ENCODE peak calls at places on chromosomes 12 and 14, in four cellular contexts. One of them, this sample, is unnamed.

GRCh38 chr12:53935562-53936341 is 2.9 kb upstream of the HOXC13 start:
- DNase-seq in uterus: no peak
- DNase-seq in stimulated activated CD4-positive, alpha-beta T cell treated with anti-CD3 and anti-CD28 coated beads, Interleukin-12 subunit alpha, Interleukin-12 subunit beta, amount 100 ng/mL, for 48 hours: no peak
- DNase-seq in tibial artery: no peak
- DNase-seq in this sample: no peak

GRCh38 chr14:101402936-101403660 is 158.2 kb upstream of the DIO3 start:
- DNase-seq in tibial artery: no peak
- DNase-seq in uterus: no peak
- DNase-seq in stimulated activated CD4-positive, alpha-beta T cell treated with anti-CD3 and anti-CD28 coated beads, Interleukin-12 subunit alpha, Interleukin-12 subunit beta, amount 100 ng/mL, for 48 hours: no peak
- DNase-seq in this sample: no peak

GRCh38 chr12:116484807-116485206 is 74.4 kb upstream of the MAP1LC3B2 start:
- DNase-seq in tibial artery: no peak
- DNase-seq in uterus: peak
- DNase-seq in stimulated activated CD4-positive, alpha-beta T cell treated with anti-CD3 and anti-CD28 coated beads, Interleukin-12 subunit alpha, Interleukin-12 subunit beta, amount 100 ng/mL, for 48 hours: no peak
- DNase-seq in this sample: peak

GRCh38 chr12:128402481-128402880 is 135.5 kb downstream of the TMEM132C start:
- DNase-seq in uterus: no peak
- DNase-seq in tibial artery: no peak
- DNase-seq in stimulated activated CD4-positive, alpha-beta T cell treated with anti-CD3 and anti-CD28 coated beads, Interleukin-12 subunit alpha, Interleukin-12 subunit beta, amount 100 ng/mL, for 48 hours: no peak
- DNase-seq in this sample: no peak

GRCh38 chr12:47216150-47216677 is 136.5 kb upstream of the AMIGO2 start:
- DNase-seq in tibial artery: no peak
- DNase-seq in uterus: no peak
- DNase-seq in stimulated activated CD4-positive, alpha-beta T cell treated with anti-CD3 and anti-CD28 coated beads, Interleukin-12 subunit alpha, Interleukin-12 subunit beta, amount 100 ng/mL, for 48 hours: no peak
- DNase-seq in this sample: no peak

GRCh38 chr12:122880668-122881067 is 15.3 kb downstream of the VPS37B start:
- DNase-seq in tibial artery: no peak
- DNase-seq in stimulated activated CD4-positive, alpha-beta T cell treated with anti-CD3 and anti-CD28 coated beads, Interleukin-12 subunit alpha, Interleukin-12 subunit beta, amount 100 ng/mL, for 48 hours: no peak
- DNase-seq in uterus: no peak
- DNase-seq in this sample: no peak

GRCh38 chr14:35213869-35214387 is 78.3 kb upstream of the PSMA6 start:
- DNase-seq in tibial artery: no peak
- DNase-seq in uterus: no peak
- DNase-seq in stimulated activated CD4-positive, alpha-beta T cell treated with anti-CD3 and anti-CD28 coated beads, Interleukin-12 subunit alpha, Interleukin-12 subunit beta, amount 100 ng/mL, for 48 hours: no peak
- DNase-seq in this sample: no peak

GRCh38 chr12:96457191-96457930 is 32.0 kb upstream of the CFAP54 start:
- DNase-seq in tibial artery: no peak
- DNase-seq in stimulated activated CD4-positive, alpha-beta T cell treated with anti-CD3 and anti-CD28 coated beads, Interleukin-12 subunit alpha, Interleukin-12 subunit beta, amount 100 ng/mL, for 48 hours: no peak
- DNase-seq in uterus: no peak
- DNase-seq in this sample: no peak

GRCh38 chr14:64806862-64807495 is 72.7 kb downstream of the SPTB start:
- DNase-seq in uterus: no peak
- DNase-seq in stimulated activated CD4-positive, alpha-beta T cell treated with anti-CD3 and anti-CD28 coated beads, Interleukin-12 subunit alpha, Interleukin-12 subunit beta, amount 100 ng/mL, for 48 hours: no peak
- DNase-seq in tibial artery: no peak
- DNase-seq in this sample: no peak

GRCh38 chr14:94689218-94689984 is 77.2 kb downstream of the SERPINA3 start:
- DNase-seq in stimulated activated CD4-positive, alpha-beta T cell treated with anti-CD3 and anti-CD28 coated beads, Interleukin-12 subunit alpha, Interleukin-12 subunit beta, amount 100 ng/mL, for 48 hours: peak
- DNase-seq in tibial artery: peak
- DNase-seq in uterus: peak
- DNase-seq in this sample: peak

GRCh38 chr12:29611906-29612305 is 114.4 kb upstream of the OVCH1 start:
- DNase-seq in uterus: no peak
- DNase-seq in stimulated activated CD4-positive, alpha-beta T cell treated with anti-CD3 and anti-CD28 coated beads, Interleukin-12 subunit alpha, Interleukin-12 subunit beta, amount 100 ng/mL, for 48 hours: no peak
- DNase-seq in tibial artery: no peak
- DNase-seq in this sample: no peak

GRCh38 chr14:24694680-24695079 is 60.7 kb upstream of the GZMB start:
- DNase-seq in stimulated activated CD4-positive, alpha-beta T cell treated with anti-CD3 and anti-CD28 coated beads, Interleukin-12 subunit alpha, Interleukin-12 subunit beta, amount 100 ng/mL, for 48 hours: no peak
- DNase-seq in uterus: no peak
- DNase-seq in tibial artery: no peak
- DNase-seq in this sample: no peak

GRCh38 chr12:104219361-104219892 is 3.8 kb downstream of the TXNRD1 start:
- DNase-seq in uterus: no peak
- DNase-seq in stimulated activated CD4-positive, alpha-beta T cell treated with anti-CD3 and anti-CD28 coated beads, Interleukin-12 subunit alpha, Interleukin-12 subunit beta, amount 100 ng/mL, for 48 hours: no peak
- DNase-seq in tibial artery: no peak
- DNase-seq in this sample: no peak

GRCh38 chr12:57254506-57255280 is 3.7 kb upstream of the STAC3 start:
- DNase-seq in stimulated activated CD4-positive, alpha-beta T cell treated with anti-CD3 and anti-CD28 coated beads, Interleukin-12 subunit alpha, Interleukin-12 subunit beta, amount 100 ng/mL, for 48 hours: no peak
- DNase-seq in tibial artery: no peak
- DNase-seq in uterus: no peak
- DNase-seq in this sample: no peak

GRCh38 chr12:53047221-53048032 is 2.4 kb upstream of the TNS2 start:
- DNase-seq in tibial artery: peak
- DNase-seq in uterus: peak
- DNase-seq in stimulated activated CD4-positive, alpha-beta T cell treated with anti-CD3 and anti-CD28 coated beads, Interleukin-12 subunit alpha, Interleukin-12 subunit beta, amount 100 ng/mL, for 48 hours: peak
- DNase-seq in this sample: peak

GRCh38 chr12:94178886-94179285 is 30.5 kb downstream of the PLXNC1 start:
- DNase-seq in tibial artery: no peak
- DNase-seq in stimulated activated CD4-positive, alpha-beta T cell treated with anti-CD3 and anti-CD28 coated beads, Interleukin-12 subunit alpha, Interleukin-12 subunit beta, amount 100 ng/mL, for 48 hours: no peak
- DNase-seq in uterus: no peak
- DNase-seq in this sample: no peak

GRCh38 chr12:6364037-6364360 is 11.4 kb downstream of the SCNN1A start:
- DNase-seq in tibial artery: no peak
- DNase-seq in stimulated activated CD4-positive, alpha-beta T cell treated with anti-CD3 and anti-CD28 coated beads, Interleukin-12 subunit alpha, Interleukin-12 subunit beta, amount 100 ng/mL, for 48 hours: no peak
- DNase-seq in uterus: no peak
- DNase-seq in this sample: peak

This sample was measured in sciatic nerve.